ENCODE peak calls at places on chromosomes 7 and 10, in four cellular contexts. C, L, A and B are unnamed samples.

GRCh38 chr10:94076325-94076841 is 82.7 kb downstream of the PLCE1 start:
- DNase-seq in C (no peak), L (peak; percentile 80), A (no peak), B (no peak)

GRCh38 chr10:85967594-85967993 is 399.0 kb downstream of the GRID1 start:
- DNase-seq in C (no peak), L (no peak), A (peak; percentile 2), B (no peak)

GRCh38 chr7:4242706-4243105 is 439.4 kb upstream of the FOXK1 start:
- DNase-seq in C (no peak), L (no peak), A (no peak), B (no peak)

GRCh38 chr7:86600506-86601290 is 43.0 kb upstream of the GRM3 start:
- DNase-seq in C (no peak), L (no peak), A (no peak), B (peak; percentile 3)

GRCh38 chr7:155343661-155344121 is 46.0 kb downstream of the INSIG1 start:
- DNase-seq in C (no peak), L (no peak), A (no peak), B (no peak)

GRCh38 chr7:104065491-104065890 is 76.0 kb upstream of the RELN start:
- DNase-seq in C (no peak), L (no peak), A (no peak), B (no peak)

GRCh38 chr10:123148414-123149161 is 652 bp downstream of the HMX2 start:
- DNase-seq in C (no peak), L (no peak), A (peak; percentile 4), B (no peak)

GRCh38 chr10:59098811-59099452 is 77.5 kb upstream of the PHYHIPL start:
- DNase-seq in C (no peak), L (peak; percentile 43), A (no peak), B (peak; percentile 56)

GRCh38 chr10:106500041-106500440 is 664.5 kb downstream of the SORCS1 start:
- DNase-seq in C (no peak), L (no peak), A (peak; percentile 55), B (no peak)

GRCh38 chr7:135562720-135563119 is 5.0 kb downstream of the NUP205 start:
- DNase-seq in C (no peak), L (no peak), A (peak; percentile 6), B (no peak)

GRCh38 chr10:34687434-34688205 is 127.5 kb downstream of the PARD3 start:
- DNase-seq in C (no peak), L (peak; percentile 34), A (no peak), B (no peak)

GRCh38 chr7:2843191-2843685 is 870 bp downstream of the GNA12 start:
- DNase-seq in C (no peak), L (no peak), A (no peak), B (no peak)

GRCh38 chr7:41107330-41107937 is 595.5 kb downstream of the INHBA start:
- DNase-seq in C (no peak), L (no peak), A (peak; percentile 99), B (no peak)

GRCh38 chr10:126408953-126409641 is 20.8 kb upstream of the ADAM12 start:
- DNase-seq in C (no peak), L (peak; percentile 47), A (no peak), B (no peak)

GRCh38 chr7:300048-300447 is 10.1 kb downstream of the FOXL3 start:
- DNase-seq in C (peak; percentile 28), L (no peak), A (no peak), B (no peak)

GRCh38 chr7:80324032-80324431 is 187.8 kb downstream of the GNAT3 start:
- DNase-seq in C (no peak), L (peak; percentile 45), A (peak; percentile 93), B (no peak)

GRCh38 chr10:78563224-78563764 is 505.5 kb upstream of the ZMIZ1 start:
- DNase-seq in C (no peak), L (no peak), A (no peak), B (no peak)

GRCh38 chr10:35340975-35341374 is 4.7 kb downstream of the CCNY start:
- DNase-seq in C (no peak), L (peak; percentile 34), A (peak; percentile 11), B (peak; percentile 14)

GRCh38 chr7:141451232-141451631 is 100.0 kb upstream of the AGK start:
- DNase-seq in C (no peak), L (no peak), A (no peak), B (no peak)

GRCh38 chr7:81846398-81846797 is 76.6 kb upstream of the HGF start:
- DNase-seq in C (no peak), L (peak; percentile 76), A (no peak), B (no peak)

GRCh38 chr10:71222541-71223364 is 10.4 kb downstream of the UNC5B start:
- DNase-seq in C (peak; percentile 19), L (no peak), A (peak; percentile 23), B (peak; percentile 88)

GRCh38 chr10:7982733-7983132 is 71.8 kb upstream of the GATA3 start:
- DNase-seq in C (no peak), L (no peak), A (no peak), B (no peak)

GRCh38 chr7:73573276-73573675 is 5.1 kb downstream of the TBL2 start:
- DNase-seq in C (no peak), L (no peak), A (no peak), B (no peak)

GRCh38 chr10:45513586-45513985 is 139.6 kb downstream of the ALOX5 start:
- DNase-seq in C (no peak), L (peak; percentile 46), A (peak; percentile 61), B (no peak)

GRCh38 chr10:45505336-45505735 is 131.3 kb downstream of the ALOX5 start:
- DNase-seq in C (no peak), L (no peak), A (no peak), B (no peak)

GRCh38 chr10:45514283-45515270 is 140.6 kb downstream of the ALOX5 start:
- DNase-seq in C (peak; percentile 55), L (no peak), A (peak; percentile 86), B (peak; percentile 69)

GRCh38 chr10:45509491-45509890 is 135.5 kb downstream of the ALOX5 start:
- DNase-seq in C (no peak), L (no peak), A (peak; percentile 60), B (no peak)
- H3K27me3 ChIP-seq in C (no peaks in the 10 kb centered on the region), L (no peaks in the 10 kb centered on the region), A (no peaks in the 10 kb centered on the region), B (no peaks in the 10 kb centered on the region)

GRCh38 chr7:66961096-66961495 is 34.3 kb downstream of the SBDS start:
- DNase-seq in C (no peak), L (no peak), A (no peak), B (no peak)

GRCh38 chr7:66960192-66960591 is 35.2 kb downstream of the SBDS start:
- DNase-seq in C (no peak), L (no peak), A (no peak), B (no peak)

GRCh38 chr7:66958708-66959350 is 36.6 kb downstream of the SBDS start:
- DNase-seq in C (no peak), L (no peak), A (peak; percentile 54), B (no peak)

GRCh38 chr7:66953044-66953427 is 32.0 kb downstream of the TMEM248 start:
- DNase-seq in C (no peak), L (no peak), A (no peak), B (no peak)

GRCh38 chr7:66957595-66958290 is 36.7 kb downstream of the TMEM248 start:
- DNase-seq in C (no peak), L (no peak), A (no peak), B (no peak)
- H3K36me3 ChIP-seq in C (peaks cover 67% of the 10 kb centered on the region), L (peaks cover 23% of the 10 kb centered on the region), A (peaks cover 13% of the 10 kb centered on the region), B (peaks cover 36% of the 10 kb centered on the region)

DNA sequence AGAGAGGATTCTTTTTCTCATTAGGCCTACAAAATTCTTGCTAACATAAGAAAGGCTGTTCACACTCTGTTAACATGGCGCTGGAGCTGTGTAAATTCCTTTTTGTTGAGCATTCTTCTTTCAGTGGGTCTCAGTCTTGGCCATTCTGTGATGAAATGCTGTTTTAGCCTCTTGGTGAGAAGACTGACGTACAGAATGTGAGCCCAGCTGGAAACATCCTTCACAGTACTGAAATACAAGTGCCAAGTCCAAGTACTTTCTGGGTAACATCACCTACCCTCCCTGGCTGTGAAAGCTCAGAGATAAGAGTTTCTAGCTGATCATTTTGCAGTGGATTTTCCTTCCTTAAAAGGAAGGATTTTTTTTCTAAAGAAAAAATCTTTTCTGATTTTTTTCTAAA is 231.8 kb downstream of the AHR start:
- DNase-seq in C (no peak), L (peak; percentile 97), A (no peak), B (no peak)
- H3K4me3 ChIP-seq in C (no peak overlapping the region), L (no peak overlapping the region), A (no peak overlapping the region), B (no peak overlapping the region)

GRCh38 chr10:117168729-117169128 is 28.6 kb upstream of the KCNK18 start:
- DNase-seq in C (no peak), L (no peak), A (no peak), B (no peak)
- H3K27me3 ChIP-seq in C (peaks cover 80% of the 10 kb centered on the region), L (peaks cover 100% of the 10 kb centered on the region), A (peaks cover 39% of the 10 kb centered on the region), B (peaks cover 98% of the 10 kb centered on the region)

GRCh38 chr10:101035916-101036702 is 5.1 kb downstream of the SFXN3 start:
- DNase-seq in C (peak; percentile 28), L (no peak), A (no peak), B (no peak)
- H3K36me3 ChIP-seq in C (peaks cover 54% of the 10 kb centered on the region), L (no peaks in the 10 kb centered on the region), A (peaks cover 18% of the 10 kb centered on the region), B (no peaks in the 10 kb centered on the region)

GRCh38 chr7:127962589-127963361 is 68.5 kb downstream of the LRRC4 start:
- DNase-seq in C (no peak), L (no peak), A (no peak), B (no peak)
- H3K4me3 ChIP-seq in C (no peak overlapping the region), L (no peak overlapping the region), A (no peak overlapping the region), B (no peak overlapping the region)

GRCh38 chr10:132788831-132789219 is 2.9 kb upstream of the NKX6-2 start:
- DNase-seq in C (no peak), L (no peak), A (no peak), B (no peak)
- H3K27me3 ChIP-seq in C (peaks cover 59% of the 10 kb centered on the region), L (peaks cover 90% of the 10 kb centered on the region), A (peaks cover 51% of the 10 kb centered on the region), B (peaks cover 77% of the 10 kb centered on the region)

GRCh38 chr10:124977648-124978375 is 35.9 kb downstream of the ZRANB1 start:
- DNase-seq in C (no peak), L (no peak), A (no peak), B (no peak)
- H3K36me3 ChIP-seq in C (peaks cover 57% of the 10 kb centered on the region), L (peaks cover 23% of the 10 kb centered on the region), A (peaks cover 11% of the 10 kb centered on the region), B (peaks cover 22% of the 10 kb centered on the region)

GRCh38 chr10:13271552-13272163 is 28.2 kb downstream of the PHYH start:
- DNase-seq in C (peak; percentile 63), L (peak; percentile 25), A (no peak), B (peak; percentile 66)
- H3K4me3 ChIP-seq in C (no peak overlapping the region), L (no peak overlapping the region), A (no peak overlapping the region), B (peak overlapping the region; percentile 40)

DNA sequence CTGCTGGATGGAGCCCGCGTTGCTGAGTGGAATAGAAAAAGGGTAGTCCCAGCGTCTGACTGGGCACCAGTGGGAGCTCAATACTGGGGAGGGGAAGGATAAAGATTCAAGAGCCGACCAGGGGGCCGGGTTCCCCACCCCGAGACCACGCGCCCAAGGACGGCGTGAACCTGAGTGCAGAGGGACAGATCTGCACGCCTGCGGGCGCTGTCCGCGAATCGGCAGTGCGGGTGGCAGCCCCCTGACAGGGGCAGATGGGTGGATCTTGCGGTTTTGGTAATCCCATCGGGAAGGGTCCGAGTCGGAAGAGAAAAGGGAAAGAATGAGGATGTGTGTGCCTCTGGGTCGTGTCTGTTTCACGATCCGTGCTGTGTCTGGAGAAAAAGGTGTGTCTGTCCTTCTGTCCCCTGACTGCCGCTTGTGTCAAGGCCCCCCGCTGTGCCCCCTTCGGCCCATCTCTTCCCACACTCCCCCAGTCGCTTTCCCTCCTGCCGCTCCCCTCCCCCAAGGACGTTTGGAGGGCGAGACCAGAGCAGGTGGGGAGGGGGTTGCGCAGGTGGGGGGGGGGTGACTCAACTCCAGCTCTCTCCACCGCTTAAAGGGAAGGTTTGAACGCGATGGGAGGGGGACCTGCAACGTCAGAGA is 711 bp upstream of the VGF start:
- DNase-seq in C (no peak), L (no peak), A (no peak), B (no peak)
- H3K27me3 ChIP-seq in C (peaks cover 66% of the 10 kb centered on the region), L (peaks cover 100% of the 10 kb centered on the region), A (peaks cover 15% of the 10 kb centered on the region), B (peaks cover 15% of the 10 kb centered on the region)